ENCODE peak calls at places on chromosomes 4 and X, in seven cellular contexts. H is H1, L is prostate gland, S is HL-60, U is spleen, T is GM12878, A is suprapubic skin. Y is an unnamed sample.

GRCh38 chr4:126071346-126072333 is 756.9 kb downstream of the FAT4 start:
- DNase-seq in H (no peak), U (no peak), S (no peak), L (peak; percentile 8), T (no peak), A (no peak), Y (no peak)

GRCh38 chr4:104728380-104729122 is 233.9 kb upstream of the CXXC4 start:
- DNase-seq in T (no peak), L (no peak), A (no peak), H (no peak), S (no peak), U (no peak), Y (no peak)

GRCh38 chrX:100829730-100830129 is 9.5 kb downstream of the CSTF2 start:
- DNase-seq in A (no peak), U (no peak), H (no peak), T (peak; percentile 45), L (no peak), S (peak; percentile 4), Y (no peak)

GRCh38 chrX:136797787-136798186 is 17.1 kb upstream of the ARHGEF6 start:
- DNase-seq in H (no peak), U (no peak), T (no peak), S (peak; percentile 11), A (no peak), L (no peak), Y (no peak)

GRCh38 chr4:181611033-181611711 is 632.0 kb upstream of the TENM3 start:
- DNase-seq in S (no peak), L (no peak), T (no peak), H (no peak), U (no peak), A (no peak), Y (no peak)

GRCh38 chr4:133483600-133484246 is 334.6 kb downstream of the PCDH10 start:
- DNase-seq in L (no peak), S (peak; percentile 1), U (no peak), A (no peak), H (no peak), T (no peak), Y (no peak)

GRCh38 chr4:177282284-177282683 is 27.4 kb upstream of the NEIL3 start:
- DNase-seq in H (no peak), T (no peak), S (no peak), L (no peak), U (no peak), A (no peak), Y (no peak)

GRCh38 chr4:173485164-173485563 is 44.9 kb downstream of the HAND2 start:
- DNase-seq in A (no peak), S (no peak), U (no peak), L (no peak), H (no peak), T (no peak), Y (no peak)

GRCh38 chr4:102230194-102230593 is 115.1 kb downstream of the SLC39A8 start:
- DNase-seq in T (no peak), H (no peak), A (no peak), U (no peak), L (no peak), S (no peak), Y (no peak)

GRCh38 chr4:1910643-1911042 is 39.5 kb downstream of the NSD2 start:
- DNase-seq in T (no peak), H (peak; percentile 21), A (no peak), U (no peak), L (peak; percentile 26), S (peak; percentile 51), Y (no peak)

GRCh38 chrX:103629295-103630170 is 758 bp downstream of the TCEAL1 start:
- DNase-seq in S (no peak), U (peak; percentile 83), H (no peak), A (peak; percentile 82), L (peak; percentile 57), T (no peak), Y (no peak)

GRCh38 chrX:23673108-23673507 is 5.8 kb downstream of the PRDX4 start:
- DNase-seq in T (no peak), L (no peak), S (no peak), A (no peak), H (no peak), U (no peak), Y (no peak)

GRCh38 chrX:111515298-111515697 is 3.9 kb downstream of the SERTM2 start:
- DNase-seq in L (no peak), U (no peak), S (no peak), A (no peak), T (no peak), H (no peak), Y (no peak)

GRCh38 chrX:111519215-111519614 is 7.8 kb downstream of the SERTM2 start:
- DNase-seq in S (no peak), H (no peak), T (no peak), A (no peak), U (no peak), L (no peak), Y (no peak)
- H3K27ac ChIP-seq in S (no peak overlapping the region), H (no peak overlapping the region), T (no peak overlapping the region), A (no peak overlapping the region), U (no peak overlapping the region), L (no peak overlapping the region), Y (no peak overlapping the region)

GRCh38 chr4:17493629-17494028 is 18.3 kb downstream of the QDPR start:
- DNase-seq in H (no peak), A (no peak), S (no peak), U (no peak), L (no peak), T (no peak), Y (no peak)

GRCh38 chr4:17491196-17491595 is 20.7 kb downstream of the QDPR start:
- DNase-seq in H (no peak), U (no peak), L (no peak), T (no peak), A (no peak), S (no peak), Y (no peak)

GRCh38 chr4:17490575-17491059 is 21.3 kb downstream of the QDPR start:
- DNase-seq in A (no peak), U (no peak), S (no peak), L (peak; percentile 41), H (no peak), T (no peak), Y (no peak)

GRCh38 chr4:17492876-17493275 is 19.0 kb downstream of the QDPR start:
- DNase-seq in U (no peak), S (no peak), H (no peak), L (no peak), A (no peak), T (no peak), Y (no peak)

DNA sequence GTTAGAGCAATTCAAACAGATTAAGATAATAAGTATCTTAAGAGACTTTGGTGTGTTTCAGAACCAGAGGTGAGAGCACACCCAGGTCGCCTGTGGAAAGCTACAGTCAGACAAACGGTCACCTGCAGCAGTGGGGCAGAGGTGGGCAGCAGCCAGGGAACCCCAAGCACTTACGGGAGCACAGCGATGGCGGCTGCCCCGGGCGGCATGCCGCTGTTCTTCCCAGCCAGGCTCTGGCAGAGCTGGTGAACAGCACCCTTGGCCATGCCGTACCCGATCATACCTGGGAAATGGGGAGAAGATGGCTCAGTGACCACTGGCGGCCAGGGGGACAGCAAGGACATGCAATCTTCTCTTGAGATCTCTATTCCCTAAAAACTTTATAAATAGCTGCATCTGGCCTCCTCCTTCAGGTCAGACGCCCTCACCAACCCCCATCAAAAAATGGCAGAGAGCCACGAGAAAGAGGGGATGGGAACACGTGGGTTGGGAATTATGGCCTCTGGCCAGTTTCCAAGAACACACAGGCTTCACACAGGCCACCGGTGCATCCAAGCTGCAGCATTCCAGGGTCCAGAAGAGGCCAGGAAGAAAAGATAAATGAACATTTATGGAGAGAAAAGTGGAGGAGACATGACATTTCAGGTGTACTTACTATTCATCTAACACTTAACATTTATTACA is 19.7 kb downstream of the QDPR start:
- DNase-seq in S (no peak), H (no peak), L (no peak), A (no peak), T (no peak), U (no peak), Y (no peak)
- H3K4me3 ChIP-seq in S (no peak overlapping the region), H (no peak overlapping the region), L (no peak overlapping the region), A (no peak overlapping the region), T (no peak overlapping the region), U (no peak overlapping the region), Y (no peak overlapping the region)

GRCh38 chr4:184473265-184473514 is 1.2 kb downstream of the IRF2 start:
- DNase-seq in A (no peak), H (no peak), S (no peak), T (no peak), U (peak; percentile 90), L (no peak), Y (no peak)

GRCh38 chr4:184475096-184475461 is 729 bp upstream of the IRF2 start:
- DNase-seq in L (peak; percentile 40), A (peak; percentile 82), S (peak; percentile 40), H (no peak), T (no peak), U (peak; percentile 87), Y (no peak)

GRCh38 chr4:184473515-184474260 is 662 bp downstream of the IRF2 start:
- DNase-seq in S (peak; percentile 58), U (peak; percentile 92), L (peak; percentile 15), H (no peak), A (no peak), T (no peak), Y (no peak)

GRCh38 chr4:184472540-184473264 is 1.6 kb downstream of the IRF2 start:
- DNase-seq in A (peak; percentile 89), T (no peak), L (peak; percentile 50), H (no peak), S (peak; percentile 57), U (peak; percentile 96), Y (peak; percentile 94)

DNA sequence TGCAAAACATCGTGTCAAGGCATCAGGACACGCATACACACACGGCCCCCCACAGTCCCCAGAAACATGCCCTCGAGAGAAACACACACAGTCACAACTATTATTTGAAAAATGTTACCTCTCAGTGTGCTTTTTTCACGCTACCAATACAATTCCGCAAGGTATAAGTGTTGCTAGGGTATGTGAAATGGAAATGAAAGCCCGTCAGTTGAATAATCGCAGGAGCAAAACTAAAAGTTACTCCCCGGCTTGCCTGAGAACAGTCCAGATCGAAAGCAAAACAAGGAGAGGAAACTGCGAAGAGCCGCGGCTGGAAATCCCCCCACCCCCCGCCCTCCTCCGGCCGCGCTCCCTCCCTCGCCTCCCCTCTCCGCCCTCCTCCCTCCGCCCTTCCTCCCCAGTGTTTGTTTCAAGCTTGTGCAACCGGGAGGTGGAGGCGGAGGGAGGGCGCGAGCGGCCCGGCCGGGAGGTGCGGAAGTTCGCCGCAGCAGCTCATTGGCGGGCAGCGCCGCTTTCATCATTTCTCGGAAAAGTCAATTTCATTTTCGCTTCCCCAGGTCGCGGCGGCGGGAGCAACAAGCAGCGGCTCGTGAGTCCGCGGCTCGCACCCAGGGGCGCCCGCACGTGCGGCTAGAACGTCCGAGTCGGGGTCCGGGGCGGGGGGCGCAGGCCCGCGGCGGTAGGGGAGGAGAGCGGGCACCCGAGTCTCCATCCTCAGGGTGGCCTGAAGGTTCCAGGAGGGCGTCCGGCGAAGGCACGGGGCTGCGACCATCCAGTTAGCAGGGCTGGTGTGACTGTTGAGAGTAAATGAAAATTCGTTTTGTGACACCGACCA is at the start of gene IRF2:
- DNase-seq in H (peak; percentile 77), S (peak; percentile 98), A (peak; percentile 99), T (peak; percentile 93), U (peak; percentile 99), L (peak; percentile 98), Y (peak; percentile 99)
- TF ChIP-seq POLR2AphosphoS5 in H (peak; percentile 27), S (peak; percentile 95), A (peak; percentile 94), T (peak; percentile 57), U (peak; percentile 100), L (peak; percentile 99), Y (peak; percentile 99)

DNA sequence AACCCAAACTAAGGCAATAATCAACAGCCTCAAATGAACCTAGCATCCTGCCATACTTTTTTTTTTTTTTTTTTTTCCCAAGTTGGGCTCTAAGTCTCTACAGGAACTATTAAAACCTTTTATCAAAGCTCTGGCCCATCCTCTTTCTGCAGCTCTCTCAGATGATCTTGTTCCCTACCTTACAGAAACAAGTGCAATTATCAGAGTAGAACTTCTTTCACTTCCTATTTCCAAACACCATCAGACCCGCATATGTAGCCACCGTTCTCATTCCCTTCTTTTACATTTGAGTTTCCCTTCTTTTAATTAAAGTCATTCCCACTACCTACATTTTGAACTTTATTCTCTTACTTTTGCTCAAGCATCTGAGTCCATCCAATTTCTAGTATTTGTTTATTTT is 690.6 kb downstream of the DMD start:
- DNase-seq in U (no peak), T (no peak), S (no peak), L (no peak), A (no peak), H (no peak), Y (no peak)
- H3K27ac ChIP-seq in U (no peak overlapping the region), T (no peak overlapping the region), S (no peak overlapping the region), L (no peak overlapping the region), A (no peak overlapping the region), H (no peak overlapping the region), Y (no peak overlapping the region)

Y was measured in esophagus muscularis mucosa.